ENCODE peak calls at places on chromosomes 4 and X, in six cellular contexts. One of them, this sample, is unnamed.

GRCh38 chr4:88737304-88738015 is 39.8 kb upstream of the NAP1L5 start:
- DNase-seq in effector CD4-positive, alpha-beta T cell: no peak
- DNase-seq in testis: no peak
- DNase-seq in NCI-H1694 treated with DMSO at 0.1 percent for 48 hours: no peak
- DNase-seq in EL: no peak
- DNase-seq in head of caudate nucleus: no peak
- DNase-seq in this sample: peak; percentile 65

GRCh38 chr4:121025540-121025939 is 46.8 kb downstream of the NDNF start:
- DNase-seq in head of caudate nucleus: no peak
- DNase-seq in testis: no peak
- DNase-seq in NCI-H1694 treated with DMSO at 0.1 percent for 48 hours: no peak
- DNase-seq in EL: no peak
- DNase-seq in effector CD4-positive, alpha-beta T cell: no peak
- DNase-seq in this sample: no peak

GRCh38 chr4:162201673-162202072 is 37.9 kb upstream of the FSTL5 start:
- DNase-seq in testis: no peak
- DNase-seq in NCI-H1694 treated with DMSO at 0.1 percent for 48 hours: no peak
- DNase-seq in effector CD4-positive, alpha-beta T cell: no peak
- DNase-seq in head of caudate nucleus: no peak
- DNase-seq in EL: no peak
- DNase-seq in this sample: no peak

GRCh38 chrX:76183289-76184057 is 10.6 kb downstream of the PBDC1 start:
- DNase-seq in EL: peak; percentile 38
- DNase-seq in NCI-H1694 treated with DMSO at 0.1 percent for 48 hours: no peak
- DNase-seq in testis: no peak
- DNase-seq in head of caudate nucleus: no peak
- DNase-seq in effector CD4-positive, alpha-beta T cell: no peak
- DNase-seq in this sample: no peak

GRCh38 chr4:123418486-123418931 is 21.9 kb downstream of the SPRY1 start:
- DNase-seq in head of caudate nucleus: no peak
- DNase-seq in testis: no peak
- DNase-seq in effector CD4-positive, alpha-beta T cell: no peak
- DNase-seq in NCI-H1694 treated with DMSO at 0.1 percent for 48 hours: no peak
- DNase-seq in EL: peak; percentile 84
- DNase-seq in this sample: peak; percentile 90

GRCh38 chr4:76198411-76199237 is 15.0 kb downstream of the SCARB2 start:
- DNase-seq in head of caudate nucleus: peak; percentile 48
- DNase-seq in EL: peak; percentile 78
- DNase-seq in NCI-H1694 treated with DMSO at 0.1 percent for 48 hours: peak; percentile 91
- DNase-seq in testis: peak; percentile 63
- DNase-seq in effector CD4-positive, alpha-beta T cell: no peak
- DNase-seq in this sample: no peak

GRCh38 chrX:133415276-133416105 is at the start of gene GPC4:
- DNase-seq in NCI-H1694 treated with DMSO at 0.1 percent for 48 hours: peak; percentile 50
- DNase-seq in head of caudate nucleus: peak; percentile 31
- DNase-seq in effector CD4-positive, alpha-beta T cell: no peak
- DNase-seq in EL: no peak
- DNase-seq in testis: peak; percentile 74
- DNase-seq in this sample: peak; percentile 39

GRCh38 chrX:17706676-17707075 is 30.6 kb upstream of the SCML1 start:
- DNase-seq in effector CD4-positive, alpha-beta T cell: no peak
- DNase-seq in testis: no peak
- DNase-seq in NCI-H1694 treated with DMSO at 0.1 percent for 48 hours: no peak
- DNase-seq in head of caudate nucleus: no peak
- DNase-seq in EL: peak; percentile 82
- DNase-seq in this sample: no peak

GRCh38 chr4:172983014-172983413 is 185.6 kb upstream of the GALNT7 start:
- DNase-seq in testis: no peak
- DNase-seq in head of caudate nucleus: no peak
- DNase-seq in EL: no peak
- DNase-seq in effector CD4-positive, alpha-beta T cell: no peak
- DNase-seq in NCI-H1694 treated with DMSO at 0.1 percent for 48 hours: no peak
- DNase-seq in this sample: no peak

GRCh38 chr4:133270021-133270570 is 121.0 kb downstream of the PCDH10 start:
- DNase-seq in NCI-H1694 treated with DMSO at 0.1 percent for 48 hours: no peak
- DNase-seq in head of caudate nucleus: no peak
- DNase-seq in effector CD4-positive, alpha-beta T cell: no peak
- DNase-seq in testis: no peak
- DNase-seq in EL: no peak
- DNase-seq in this sample: no peak

GRCh38 chr4:154836030-154836429 is 55.0 kb downstream of the RBM46 start:
- DNase-seq in NCI-H1694 treated with DMSO at 0.1 percent for 48 hours: no peak
- DNase-seq in testis: no peak
- DNase-seq in head of caudate nucleus: no peak
- DNase-seq in effector CD4-positive, alpha-beta T cell: no peak
- DNase-seq in EL: no peak
- DNase-seq in this sample: no peak